ENCODE peak calls at places on chromosome 18, in seven cellular contexts. One of them, this sample, is unnamed.

GRCh38 chr18:55500316-55501086 is 87.5 kb downstream of the TCF4 start:
- DNase-seq in mammary epithelial cell: peak; percentile 41
- DNase-seq in coronary artery: no peak
- DNase-seq in Calu3: no peak
- DNase-seq in body of pancreas: no peak
- DNase-seq in bronchial epithelial cell: peak; percentile 76
- DNase-seq in suprapubic skin: no peak
- DNase-seq in this sample: no peak

GRCh38 chr18:6561029-6561861 is 146.5 kb upstream of the L3MBTL4 start:
- DNase-seq in mammary epithelial cell: no peak
- DNase-seq in bronchial epithelial cell: peak; percentile 7
- DNase-seq in body of pancreas: peak; percentile 84
- DNase-seq in suprapubic skin: peak; percentile 64
- DNase-seq in Calu3: no peak
- DNase-seq in coronary artery: no peak
- DNase-seq in this sample: no peak

GRCh38 chr18:59918320-59918755 is 18.5 kb downstream of the PMAIP1 start:
- DNase-seq in suprapubic skin: no peak
- DNase-seq in mammary epithelial cell: peak; percentile 74
- DNase-seq in bronchial epithelial cell: peak; percentile 81
- DNase-seq in body of pancreas: no peak
- DNase-seq in coronary artery: no peak
- DNase-seq in Calu3: peak; percentile 75
- DNase-seq in this sample: no peak

GRCh38 chr18:48719388-48719787 is 180.6 kb downstream of the CTIF start:
- DNase-seq in body of pancreas: no peak
- DNase-seq in bronchial epithelial cell: no peak
- DNase-seq in mammary epithelial cell: no peak
- DNase-seq in suprapubic skin: no peak
- DNase-seq in Calu3: no peak
- DNase-seq in coronary artery: no peak
- DNase-seq in this sample: no peak

GRCh38 chr18:77140439-77141109 is 8.0 kb upstream of the MBP start:
- DNase-seq in Calu3: no peak
- DNase-seq in suprapubic skin: peak; percentile 85
- DNase-seq in body of pancreas: no peak
- DNase-seq in mammary epithelial cell: no peak
- DNase-seq in bronchial epithelial cell: no peak
- DNase-seq in coronary artery: peak; percentile 70
- DNase-seq in this sample: no peak

GRCh38 chr18:6876646-6877045 is 147.1 kb downstream of the ARHGAP28 start:
- DNase-seq in Calu3: no peak
- DNase-seq in bronchial epithelial cell: no peak
- DNase-seq in body of pancreas: no peak
- DNase-seq in mammary epithelial cell: no peak
- DNase-seq in coronary artery: no peak
- DNase-seq in suprapubic skin: no peak
- DNase-seq in this sample: no peak

GRCh38 chr18:28960146-28960545 is 783.2 kb upstream of the CDH2 start:
- DNase-seq in bronchial epithelial cell: peak; percentile 63
- DNase-seq in Calu3: no peak
- DNase-seq in body of pancreas: no peak
- DNase-seq in suprapubic skin: no peak
- DNase-seq in coronary artery: no peak
- DNase-seq in mammary epithelial cell: peak; percentile 28
- DNase-seq in this sample: no peak

GRCh38 chr18:3995476-3996102 is 459.5 kb downstream of the DLGAP1 start:
- DNase-seq in suprapubic skin: no peak
- DNase-seq in bronchial epithelial cell: peak; percentile 67
- DNase-seq in coronary artery: no peak
- DNase-seq in mammary epithelial cell: peak; percentile 55
- DNase-seq in Calu3: peak; percentile 64
- DNase-seq in body of pancreas: peak; percentile 69
- DNase-seq in this sample: peak; percentile 40

GRCh38 chr18:59617468-59617932 is 79.7 kb downstream of the CCBE1 start:
- DNase-seq in bronchial epithelial cell: peak; percentile 44
- DNase-seq in coronary artery: no peak
- DNase-seq in suprapubic skin: no peak
- DNase-seq in Calu3: no peak
- DNase-seq in mammary epithelial cell: peak; percentile 16
- DNase-seq in body of pancreas: no peak
- DNase-seq in this sample: no peak

GRCh38 chr18:72261562-72261961 is 282.6 kb downstream of the CBLN2 start:
- DNase-seq in bronchial epithelial cell: no peak
- DNase-seq in coronary artery: no peak
- DNase-seq in suprapubic skin: no peak
- DNase-seq in body of pancreas: no peak
- DNase-seq in mammary epithelial cell: no peak
- DNase-seq in Calu3: no peak
- DNase-seq in this sample: no peak

GRCh38 chr18:40234217-40234616 is 1720.8 kb upstream of the PIK3C3 start:
- DNase-seq in suprapubic skin: no peak
- DNase-seq in mammary epithelial cell: no peak
- DNase-seq in bronchial epithelial cell: no peak
- DNase-seq in coronary artery: no peak
- DNase-seq in Calu3: no peak
- DNase-seq in body of pancreas: no peak
- DNase-seq in this sample: no peak

GRCh38 chr18:32918692-32919250 is 145.9 kb upstream of the KLHL14 start:
- DNase-seq in coronary artery: no peak
- DNase-seq in Calu3: no peak
- DNase-seq in body of pancreas: no peak
- DNase-seq in suprapubic skin: no peak
- DNase-seq in mammary epithelial cell: no peak
- DNase-seq in bronchial epithelial cell: no peak
- DNase-seq in this sample: no peak

GRCh38 chr18:26901020-26901419 is 35.5 kb upstream of the AQP4 start:
- DNase-seq in body of pancreas: no peak
- DNase-seq in bronchial epithelial cell: peak; percentile 15
- DNase-seq in coronary artery: no peak
- DNase-seq in Calu3: no peak
- DNase-seq in suprapubic skin: no peak
- DNase-seq in mammary epithelial cell: peak; percentile 78
- DNase-seq in this sample: no peak

GRCh38 chr18:70334728-70335329 is 46.0 kb downstream of the SOCS6 start:
- DNase-seq in coronary artery: no peak
- DNase-seq in suprapubic skin: no peak
- DNase-seq in body of pancreas: no peak
- DNase-seq in bronchial epithelial cell: peak; percentile 91
- DNase-seq in mammary epithelial cell: peak; percentile 76
- DNase-seq in Calu3: no peak
- DNase-seq in this sample: no peak

GRCh38 chr18:62606106-62606505 is 83.3 kb downstream of the ZCCHC2 start:
- DNase-seq in bronchial epithelial cell: no peak
- DNase-seq in coronary artery: no peak
- DNase-seq in Calu3: no peak
- DNase-seq in mammary epithelial cell: no peak
- DNase-seq in suprapubic skin: no peak
- DNase-seq in body of pancreas: no peak
- DNase-seq in this sample: no peak

GRCh38 chr18:59468821-59469220 is 109.8 kb upstream of the LMAN1 start:
- DNase-seq in mammary epithelial cell: no peak
- DNase-seq in bronchial epithelial cell: no peak
- DNase-seq in Calu3: no peak
- DNase-seq in suprapubic skin: no peak
- DNase-seq in body of pancreas: no peak
- DNase-seq in coronary artery: no peak
- DNase-seq in this sample: no peak

GRCh38 chr18:72866901-72867701 is 686 bp downstream of the NETO1 start:
- DNase-seq in mammary epithelial cell: peak; percentile 41
- DNase-seq in Calu3: no peak
- DNase-seq in coronary artery: no peak
- DNase-seq in body of pancreas: no peak
- DNase-seq in suprapubic skin: no peak
- DNase-seq in bronchial epithelial cell: no peak
- DNase-seq in this sample: no peak

GRCh38 chr18:58937913-58938312 is 73.2 kb downstream of the ZNF532 start:
- DNase-seq in body of pancreas: no peak
- DNase-seq in mammary epithelial cell: no peak
- DNase-seq in Calu3: no peak
- DNase-seq in suprapubic skin: no peak
- DNase-seq in bronchial epithelial cell: no peak
- DNase-seq in coronary artery: no peak
- DNase-seq in this sample: no peak

GRCh38 chr18:59228361-59228760 is 8.4 kb downstream of the GRP start:
- DNase-seq in mammary epithelial cell: peak; percentile 30
- DNase-seq in body of pancreas: no peak
- DNase-seq in Calu3: no peak
- DNase-seq in bronchial epithelial cell: peak; percentile 11
- DNase-seq in suprapubic skin: no peak
- DNase-seq in coronary artery: no peak
- DNase-seq in this sample: no peak

GRCh38 chr18:22311301-22311700 is 106.4 kb downstream of the CTAGE1 start:
- DNase-seq in suprapubic skin: no peak
- DNase-seq in bronchial epithelial cell: peak; percentile 19
- DNase-seq in body of pancreas: no peak
- DNase-seq in Calu3: no peak
- DNase-seq in mammary epithelial cell: no peak
- DNase-seq in coronary artery: no peak
- DNase-seq in this sample: no peak

GRCh38 chr18:22314406-22314805 is 103.3 kb downstream of the CTAGE1 start:
- DNase-seq in mammary epithelial cell: peak; percentile 52
- DNase-seq in body of pancreas: no peak
- DNase-seq in suprapubic skin: no peak
- DNase-seq in coronary artery: no peak
- DNase-seq in Calu3: no peak
- DNase-seq in bronchial epithelial cell: peak; percentile 76
- DNase-seq in this sample: no peak

GRCh38 chr18:22307528-22307927 is 110.2 kb downstream of the CTAGE1 start:
- DNase-seq in Calu3: no peak
- DNase-seq in mammary epithelial cell: no peak
- DNase-seq in suprapubic skin: no peak
- DNase-seq in coronary artery: no peak
- DNase-seq in bronchial epithelial cell: no peak
- DNase-seq in body of pancreas: no peak
- DNase-seq in this sample: no peak

GRCh38 chr18:22314001-22314400 is 103.7 kb downstream of the CTAGE1 start:
- DNase-seq in bronchial epithelial cell: no peak
- DNase-seq in coronary artery: no peak
- DNase-seq in body of pancreas: no peak
- DNase-seq in suprapubic skin: no peak
- DNase-seq in mammary epithelial cell: no peak
- DNase-seq in Calu3: no peak
- DNase-seq in this sample: no peak

DNA sequence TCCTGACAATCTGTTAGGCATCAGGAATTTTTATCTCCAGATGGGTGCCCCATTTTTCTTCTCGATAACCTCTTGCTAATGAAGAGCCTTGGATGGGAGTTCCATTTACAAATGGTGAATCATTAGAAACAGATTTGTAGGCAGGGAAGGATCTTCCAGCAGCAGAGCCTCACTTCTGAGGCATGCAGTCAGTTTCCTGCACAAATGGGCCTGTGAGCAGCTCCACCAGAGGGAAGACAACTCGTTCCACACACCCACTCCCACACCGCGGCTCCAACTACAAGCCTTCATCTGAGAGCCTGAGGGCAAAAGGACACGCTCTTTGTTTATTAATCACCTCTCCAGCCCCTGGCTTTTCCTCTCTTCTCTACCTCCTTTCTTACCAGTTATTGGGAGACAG is 108.5 kb downstream of the CTAGE1 start:
- DNase-seq in bronchial epithelial cell: peak; percentile 44
- DNase-seq in coronary artery: no peak
- DNase-seq in body of pancreas: no peak
- DNase-seq in Calu3: no peak
- DNase-seq in mammary epithelial cell: peak; percentile 29
- DNase-seq in suprapubic skin: no peak
- DNase-seq in this sample: no peak
- TF ChIP-seq CTCF in bronchial epithelial cell: no peak
- TF ChIP-seq CTCF in coronary artery: no peak
- TF ChIP-seq CTCF in body of pancreas: no peak
- TF ChIP-seq CTCF in Calu3: no peak
- TF ChIP-seq CTCF in mammary epithelial cell: no peak
- TF ChIP-seq CTCF in suprapubic skin: no peak
- TF ChIP-seq CTCF in this sample: no peak

DNA sequence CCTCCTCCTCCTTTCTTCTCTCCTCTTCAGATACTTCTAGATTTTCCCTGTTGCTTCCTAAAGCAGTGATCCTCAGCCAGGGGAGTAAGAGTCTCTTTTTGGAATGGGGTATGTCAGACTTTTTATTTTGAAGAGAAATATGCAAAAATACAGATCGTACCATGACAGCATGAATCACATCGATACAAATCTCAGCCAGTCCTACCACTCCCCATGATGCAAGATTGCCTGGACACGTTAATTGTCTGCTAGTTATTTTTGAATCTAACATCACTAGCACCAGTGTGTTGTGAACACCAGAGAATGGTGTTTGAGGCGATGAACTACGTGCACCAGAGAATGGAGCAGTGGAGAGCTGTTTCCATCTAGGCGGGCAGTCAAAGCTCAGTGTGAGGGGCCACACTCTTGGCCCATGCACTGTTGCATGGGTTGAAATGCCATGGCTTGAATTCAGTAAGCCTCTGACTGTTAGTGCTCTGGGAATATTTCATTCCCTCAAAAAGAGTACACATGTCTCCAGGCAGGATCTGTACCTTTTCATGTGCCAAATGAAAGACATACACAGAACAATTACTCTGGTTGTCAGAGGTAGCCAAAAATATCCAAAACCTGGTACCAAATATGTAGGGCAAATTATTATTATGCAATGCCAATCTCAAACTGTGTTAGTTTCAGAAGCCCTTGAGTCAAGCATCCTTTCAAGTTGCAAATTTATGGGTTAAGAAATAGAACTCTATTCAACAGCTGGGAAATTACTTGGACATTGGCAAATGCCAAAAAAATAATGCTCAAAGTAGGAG is 46.3 kb upstream of the RALBP1 start:
- DNase-seq in suprapubic skin: no peak
- DNase-seq in bronchial epithelial cell: peak; percentile 25
- DNase-seq in mammary epithelial cell: peak; percentile 74
- DNase-seq in Calu3: no peak
- DNase-seq in body of pancreas: no peak
- DNase-seq in coronary artery: no peak
- DNase-seq in this sample: no peak
- TF ChIP-seq CTCF in suprapubic skin: no peak
- TF ChIP-seq CTCF in bronchial epithelial cell: no peak
- TF ChIP-seq CTCF in mammary epithelial cell: no peak
- TF ChIP-seq CTCF in Calu3: no peak
- TF ChIP-seq CTCF in body of pancreas: no peak
- TF ChIP-seq CTCF in coronary artery: no peak
- TF ChIP-seq CTCF in this sample: no peak

GRCh38 chr18:12741351-12741750 is 38.5 kb downstream of the PSMG2 start:
- DNase-seq in mammary epithelial cell: peak; percentile 98
- DNase-seq in Calu3: peak; percentile 51
- DNase-seq in body of pancreas: no peak
- DNase-seq in suprapubic skin: no peak
- DNase-seq in coronary artery: no peak
- DNase-seq in bronchial epithelial cell: peak; percentile 99
- DNase-seq in this sample: no peak
- TF ChIP-seq CTCF in mammary epithelial cell: no peak
- TF ChIP-seq CTCF in Calu3: no peak
- TF ChIP-seq CTCF in body of pancreas: no peak
- TF ChIP-seq CTCF in suprapubic skin: no peak
- TF ChIP-seq CTCF in coronary artery: no peak
- TF ChIP-seq CTCF in bronchial epithelial cell: no peak
- TF ChIP-seq CTCF in this sample: no peak

DNA sequence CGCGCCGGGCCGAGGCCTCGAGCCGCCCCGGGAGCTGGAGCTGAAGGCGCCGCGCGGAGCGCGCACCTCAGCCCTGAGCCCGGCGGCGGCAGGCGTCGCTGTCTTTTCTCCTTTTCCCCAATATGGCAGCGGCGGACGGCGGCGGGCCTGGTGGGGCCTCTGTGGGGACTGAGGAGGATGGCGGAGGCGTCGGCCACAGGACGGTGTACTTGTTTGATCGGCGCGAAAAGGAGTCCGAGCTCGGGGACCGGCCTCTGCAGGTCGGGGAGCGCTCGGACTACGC is 369 bp downstream of the SMCHD1 start:
- DNase-seq in bronchial epithelial cell: no peak
- DNase-seq in Calu3: no peak
- DNase-seq in body of pancreas: no peak
- DNase-seq in suprapubic skin: no peak
- DNase-seq in coronary artery: no peak
- DNase-seq in mammary epithelial cell: no peak
- DNase-seq in this sample: no peak
- TF ChIP-seq CTCF in bronchial epithelial cell: peak; percentile 7
- TF ChIP-seq CTCF in Calu3: no peak
- TF ChIP-seq CTCF in body of pancreas: no peak
- TF ChIP-seq CTCF in suprapubic skin: no peak
- TF ChIP-seq CTCF in coronary artery: no peak
- TF ChIP-seq CTCF in mammary epithelial cell: no peak
- TF ChIP-seq CTCF in this sample: no peak